ENCODE peak calls at places on chromosomes 1 and 21, in four cellular contexts. One of them, this sample, is unnamed.

GRCh38 chr1:188958461-188959115 is 1519.1 kb downstream of the BRINP3 start:
- DNase-seq in K562: no peak
- DNase-seq in hepatocyte: no peak
- DNase-seq in PC-3: no peak
- DNase-seq in this sample: no peak

GRCh38 chr1:156648951-156649350 is 7.0 kb downstream of the BCAN start:
- DNase-seq in PC-3: peak
- DNase-seq in K562: peak
- DNase-seq in hepatocyte: no peak
- DNase-seq in this sample: no peak

GRCh38 chr1:41109316-41110263 is 88.1 kb upstream of the SLFNL1 start:
- DNase-seq in K562: peak
- DNase-seq in hepatocyte: peak
- DNase-seq in PC-3: peak
- DNase-seq in this sample: no peak

GRCh38 chr1:221509575-221510360 is 232.1 kb downstream of the DUSP10 start:
- DNase-seq in hepatocyte: no peak
- DNase-seq in PC-3: no peak
- DNase-seq in K562: no peak
- DNase-seq in this sample: no peak

GRCh38 chr1:41592451-41593125 is 108.1 kb upstream of the EDN2 start:
- DNase-seq in K562: no peak
- DNase-seq in hepatocyte: no peak
- DNase-seq in PC-3: no peak
- DNase-seq in this sample: no peak

GRCh38 chr1:67256291-67257172 is 51.1 kb upstream of the IL12RB2 start:
- DNase-seq in PC-3: no peak
- DNase-seq in K562: no peak
- DNase-seq in hepatocyte: no peak
- DNase-seq in this sample: no peak

GRCh38 chr1:62436039-62436465 is 797 bp upstream of the USP1 start:
- DNase-seq in K562: no peak
- DNase-seq in PC-3: no peak
- DNase-seq in hepatocyte: no peak
- DNase-seq in this sample: no peak

GRCh38 chr1:218785928-218786327 is 387.8 kb upstream of the LYPLAL1 start:
- DNase-seq in PC-3: no peak
- DNase-seq in hepatocyte: no peak
- DNase-seq in K562: no peak
- DNase-seq in this sample: no peak

GRCh38 chr1:182634306-182635072 is 30.3 kb upstream of the RGS16 start:
- DNase-seq in PC-3: no peak
- DNase-seq in K562: no peak
- DNase-seq in hepatocyte: no peak
- DNase-seq in this sample: no peak

GRCh38 chr1:63448741-63449140 is 74.3 kb downstream of the ITGB3BP start:
- DNase-seq in PC-3: no peak
- DNase-seq in hepatocyte: no peak
- DNase-seq in K562: no peak
- DNase-seq in this sample: no peak

GRCh38 chr1:41381691-41382530 is 20.7 kb downstream of the FOXO6 start:
- DNase-seq in PC-3: peak
- DNase-seq in hepatocyte: peak
- DNase-seq in K562: no peak
- DNase-seq in this sample: no peak

GRCh38 chr1:89487972-89488371 is 36.7 kb upstream of the LRRC8B start:
- DNase-seq in PC-3: no peak
- DNase-seq in K562: no peak
- DNase-seq in hepatocyte: no peak
- DNase-seq in this sample: peak

GRCh38 chr1:6358757-6359567 is 34.6 kb downstream of the ACOT7 start:
- DNase-seq in PC-3: no peak
- DNase-seq in K562: no peak
- DNase-seq in hepatocyte: peak
- DNase-seq in this sample: peak

GRCh38 chr1:172467446-172467845 is 23.6 kb upstream of the PIGC start:
- DNase-seq in PC-3: peak
- DNase-seq in K562: no peak
- DNase-seq in hepatocyte: no peak
- DNase-seq in this sample: no peak

GRCh38 chr1:116710326-116711060 is 43.0 kb upstream of the IGSF3 start:
- DNase-seq in PC-3: no peak
- DNase-seq in K562: no peak
- DNase-seq in hepatocyte: no peak
- DNase-seq in this sample: no peak

GRCh38 chr1:244052011-244052727 is 1.1 kb downstream of the ZBTB18 start:
- DNase-seq in K562: no peak
- DNase-seq in PC-3: no peak
- DNase-seq in hepatocyte: no peak
- DNase-seq in this sample: no peak

GRCh38 chr1:211630236-211631081 is 45.0 kb downstream of the NEK2 start:
- DNase-seq in PC-3: no peak
- DNase-seq in K562: peak
- DNase-seq in hepatocyte: no peak
- DNase-seq in this sample: no peak

GRCh38 chr1:29811727-29812396 is 575.5 kb downstream of the PTPRU start:
- DNase-seq in PC-3: no peak
- DNase-seq in hepatocyte: no peak
- DNase-seq in K562: no peak
- DNase-seq in this sample: no peak

GRCh38 chr1:192793983-192794767 is 14.7 kb upstream of the RGS2 start:
- DNase-seq in PC-3: no peak
- DNase-seq in hepatocyte: no peak
- DNase-seq in K562: no peak
- DNase-seq in this sample: no peak

GRCh38 chr1:15704526-15705183 is 20.5 kb downstream of the PLEKHM2 start:
- DNase-seq in PC-3: no peak
- DNase-seq in hepatocyte: no peak
- DNase-seq in K562: no peak
- DNase-seq in this sample: no peak

GRCh38 chr1:15702722-15703550 is 18.8 kb downstream of the PLEKHM2 start:
- DNase-seq in K562: peak
- DNase-seq in hepatocyte: peak
- DNase-seq in PC-3: no peak
- DNase-seq in this sample: no peak

GRCh38 chr1:15705184-15705566 is 21.1 kb downstream of the PLEKHM2 start:
- DNase-seq in hepatocyte: no peak
- DNase-seq in PC-3: no peak
- DNase-seq in K562: no peak
- DNase-seq in this sample: no peak

GRCh38 chr1:15701784-15702183 is 17.7 kb downstream of the PLEKHM2 start:
- DNase-seq in K562: no peak
- DNase-seq in hepatocyte: no peak
- DNase-seq in PC-3: no peak
- DNase-seq in this sample: no peak

GRCh38 chr1:15703562-15703961 is 19.4 kb downstream of the PLEKHM2 start:
- DNase-seq in hepatocyte: peak
- DNase-seq in PC-3: no peak
- DNase-seq in K562: no peak
- DNase-seq in this sample: no peak
- H3K27ac ChIP-seq in hepatocyte: peak
- H3K27ac ChIP-seq in PC-3: no peak
- H3K27ac ChIP-seq in K562: no peak
- H3K27ac ChIP-seq in this sample: no peak

GRCh38 chr21:45327458-45328197 is 39.9 kb upstream of the POFUT2 start:
- DNase-seq in hepatocyte: no peak
- DNase-seq in K562: no peak
- DNase-seq in PC-3: no peak
- DNase-seq in this sample: no peak

GRCh38 chr21:45329261-45330074 is 41.8 kb upstream of the POFUT2 start:
- DNase-seq in hepatocyte: peak
- DNase-seq in PC-3: peak
- DNase-seq in K562: no peak
- DNase-seq in this sample: no peak

GRCh38 chr21:45330075-45330781 is 42.5 kb upstream of the POFUT2 start:
- DNase-seq in hepatocyte: peak
- DNase-seq in PC-3: peak
- DNase-seq in K562: no peak
- DNase-seq in this sample: no peak

GRCh38 chr21:45326834-45327457 is 39.3 kb upstream of the POFUT2 start:
- DNase-seq in PC-3: no peak
- DNase-seq in K562: no peak
- DNase-seq in hepatocyte: no peak
- DNase-seq in this sample: no peak

DNA sequence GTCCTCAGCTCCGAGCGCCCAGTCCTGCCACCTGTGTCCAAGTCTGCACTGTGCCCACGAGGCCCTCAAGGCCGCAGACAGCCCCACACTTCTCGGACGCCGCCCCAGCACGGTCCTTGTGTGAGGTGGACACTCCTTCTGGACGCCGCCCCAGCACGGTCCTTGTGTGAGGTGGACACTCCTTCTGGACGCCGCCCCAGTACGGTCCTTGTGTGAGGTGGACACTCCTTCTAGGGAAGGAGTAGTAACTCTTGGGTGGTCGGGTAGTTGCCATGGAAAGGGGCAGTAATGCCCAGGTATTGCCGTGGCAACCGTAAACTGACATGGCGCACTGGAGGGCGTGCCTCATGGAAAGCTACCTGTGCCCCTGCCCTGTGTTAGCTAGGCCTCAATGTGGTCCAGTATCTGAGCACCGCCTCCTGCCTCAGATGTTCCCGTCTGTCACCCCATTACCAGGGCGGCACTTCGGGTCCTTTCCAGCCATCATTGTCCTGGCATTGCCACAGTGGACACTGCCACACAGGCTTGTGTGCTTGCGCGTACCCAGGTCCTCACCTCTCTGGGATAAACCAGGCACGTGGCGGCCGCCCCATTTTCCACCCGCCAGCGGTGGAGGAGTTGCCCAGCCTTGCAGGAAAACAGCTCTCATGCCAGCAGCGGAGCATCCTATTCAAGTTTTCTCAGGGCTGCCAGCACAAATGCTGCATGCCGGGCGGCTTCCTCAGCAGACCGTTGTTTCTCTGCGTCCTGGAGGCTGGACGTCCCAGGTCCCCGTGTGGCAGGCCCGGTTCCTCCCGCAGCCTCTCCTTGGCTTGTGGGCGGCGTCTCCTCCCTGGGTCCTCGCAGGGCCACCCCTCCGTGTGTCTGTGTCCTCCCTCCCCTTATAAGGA is 40.7 kb upstream of the POFUT2 start:
- DNase-seq in hepatocyte: no peak
- DNase-seq in PC-3: no peak
- DNase-seq in K562: no peak
- DNase-seq in this sample: no peak
- TF ChIP-seq EZH2 in hepatocyte: no peak
- TF ChIP-seq EZH2 in PC-3: no peak
- TF ChIP-seq EZH2 in K562: no peak
- TF ChIP-seq EZH2 in this sample: no peak

GRCh38 chr1:47914952-47915676 is 82.1 kb downstream of the TRABD2B start:
- DNase-seq in hepatocyte: no peak
- DNase-seq in PC-3: no peak
- DNase-seq in K562: no peak
- DNase-seq in this sample: no peak

GRCh38 chr1:47911892-47912291 is 85.3 kb downstream of the TRABD2B start:
- DNase-seq in PC-3: no peak
- DNase-seq in K562: no peak
- DNase-seq in hepatocyte: no peak
- DNase-seq in this sample: no peak

GRCh38 chr1:47912756-47913155 is 84.4 kb downstream of the TRABD2B start:
- DNase-seq in K562: no peak
- DNase-seq in hepatocyte: no peak
- DNase-seq in PC-3: no peak
- DNase-seq in this sample: no peak

GRCh38 chr1:47914218-47914937 is 82.8 kb downstream of the TRABD2B start:
- DNase-seq in PC-3: no peak
- DNase-seq in K562: no peak
- DNase-seq in hepatocyte: no peak
- DNase-seq in this sample: no peak

DNA sequence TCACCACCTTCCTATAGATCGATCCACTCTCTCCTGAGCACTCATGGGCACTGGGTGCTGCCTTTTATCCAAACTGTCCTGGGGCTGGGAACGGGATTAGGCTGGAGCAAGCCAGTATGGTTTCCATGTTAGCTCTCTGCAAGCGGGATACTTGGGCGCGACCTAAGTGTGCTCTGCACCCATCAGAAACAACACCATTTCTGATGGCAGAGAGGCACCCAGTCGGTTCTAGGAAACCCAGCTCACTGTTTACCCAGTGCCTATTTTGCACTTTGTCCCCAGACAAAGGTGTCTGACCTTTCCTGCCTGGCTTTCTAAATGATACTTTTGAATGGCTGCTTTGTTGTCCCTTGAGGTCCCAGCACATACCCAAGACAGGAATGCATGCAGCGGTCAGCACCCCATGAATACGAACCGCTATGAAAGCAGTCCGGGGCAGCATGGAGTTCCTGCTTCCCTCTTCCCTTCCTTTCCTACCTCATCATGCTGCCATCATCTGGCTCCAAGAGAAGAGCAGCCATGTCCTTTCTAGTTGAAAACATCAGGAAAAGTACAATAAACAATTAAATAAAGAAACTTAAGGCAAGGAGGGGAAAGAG is 83.9 kb downstream of the TRABD2B start:
- DNase-seq in K562: no peak
- DNase-seq in PC-3: no peak
- DNase-seq in hepatocyte: no peak
- DNase-seq in this sample: no peak
- H3K27ac ChIP-seq in K562: no peak
- H3K27ac ChIP-seq in PC-3: no peak
- H3K27ac ChIP-seq in hepatocyte: no peak
- H3K27ac ChIP-seq in this sample: no peak

GRCh38 chr1:235650341-235651169 is 971 bp upstream of the GNG4 start:
- DNase-seq in hepatocyte: peak
- DNase-seq in K562: no peak
- DNase-seq in PC-3: no peak
- DNase-seq in this sample: no peak
- TF ChIP-seq EZH2 in hepatocyte: no peak
- TF ChIP-seq EZH2 in K562: no peak
- TF ChIP-seq EZH2 in PC-3: no peak
- TF ChIP-seq EZH2 in this sample: no peak

GRCh38 chr21:39051561-39051949 is 131.7 kb downstream of the PSMG1 start:
- DNase-seq in hepatocyte: no peak
- DNase-seq in PC-3: peak
- DNase-seq in K562: no peak
- DNase-seq in this sample: no peak
- H3K27ac ChIP-seq in hepatocyte: no peak
- H3K27ac ChIP-seq in PC-3: peak
- H3K27ac ChIP-seq in K562: no peak
- H3K27ac ChIP-seq in this sample: peak

GRCh38 chr21:33019516-33019884 is 6.2 kb upstream of the OLIG2 start:
- DNase-seq in K562: no peak
- DNase-seq in hepatocyte: no peak
- DNase-seq in PC-3: no peak
- DNase-seq in this sample: no peak
- TF ChIP-seq EZH2 in K562: no peak
- TF ChIP-seq EZH2 in hepatocyte: no peak
- TF ChIP-seq EZH2 in PC-3: no peak
- TF ChIP-seq EZH2 in this sample: no peak

DNA sequence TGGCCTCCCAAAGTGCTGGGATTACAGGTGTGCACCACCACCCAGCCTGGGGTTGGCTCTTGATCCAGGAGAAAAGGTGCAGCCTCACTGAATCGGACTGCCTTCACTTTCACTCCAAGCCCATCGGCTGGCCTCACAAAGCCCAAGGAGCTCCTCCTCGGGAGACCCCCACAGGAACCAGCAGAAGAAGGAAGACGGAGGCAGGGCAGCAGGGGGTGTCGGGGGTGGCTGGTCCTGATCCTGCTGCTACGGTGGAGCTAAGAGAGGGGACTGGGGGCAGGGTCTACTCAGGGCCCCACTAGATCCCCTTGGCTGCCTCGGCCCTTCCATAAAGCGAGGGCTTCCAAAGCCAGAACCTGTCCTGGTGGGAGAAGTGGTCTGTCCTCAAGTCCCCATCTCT is 93.9 kb downstream of the STUM start:
- DNase-seq in K562: no peak
- DNase-seq in hepatocyte: no peak
- DNase-seq in PC-3: no peak
- DNase-seq in this sample: no peak
- H3K27ac ChIP-seq in K562: no peak
- H3K27ac ChIP-seq in hepatocyte: no peak
- H3K27ac ChIP-seq in PC-3: no peak
- H3K27ac ChIP-seq in this sample: peak

This sample was measured in DND-41.